ENCODE peak calls at places on chromosomes 4 and X, in ten cellular contexts. O, P, X, Q, Y, G, W, L, E and H are unnamed samples.

GRCh38 chrX:143988356-143988755 is 104.5 kb downstream of the UBE2NL start:
- DNase-seq in O (no peak), P (no peak), X (no peak), Q (no peak), Y (no peak), G (no peak), W (peak), L (no peak), E (no peak), H (no peak)

GRCh38 chrX:118569676-118570075 is 74.1 kb downstream of the DOCK11 start:
- DNase-seq in O (peak), P (no peak), X (no peak), Q (no peak), Y (no peak), G (no peak), W (no peak), L (no peak), E (no peak), H (no peak)

GRCh38 chrX:107025538-107025937 is 25.5 kb upstream of the MORC4 start:
- DNase-seq in O (peak), P (no peak), X (no peak), Q (no peak), Y (no peak), G (no peak), W (peak), L (peak), E (peak), H (no peak)

GRCh38 chr4:3257691-3258482 is 8.9 kb downstream of the MSANTD1 start:
- DNase-seq in O (no peak), P (no peak), X (no peak), Q (peak), Y (peak), G (no peak), W (peak), L (no peak), E (no peak), H (no peak)

GRCh38 chrX:139093201-139093600 is 381.7 kb upstream of the FGF13 start:
- DNase-seq in O (no peak), P (no peak), X (no peak), Q (no peak), Y (no peak), G (no peak), W (no peak), L (no peak), E (no peak), H (no peak)

GRCh38 chr4:113784497-113785254 is 23.1 kb upstream of the CAMK2D start:
- DNase-seq in O (peak), P (no peak), X (no peak), Q (no peak), Y (no peak), G (no peak), W (peak), L (peak), E (peak), H (no peak)

GRCh38 chr4:17326756-17327155 is 185.1 kb downstream of the QDPR start:
- DNase-seq in O (no peak), P (no peak), X (no peak), Q (no peak), Y (no peak), G (no peak), W (no peak), L (no peak), E (no peak), H (no peak)

GRCh38 chrX:72243472-72243871 is 4.6 kb upstream of the ERCC6L start:
- DNase-seq in O (peak), P (no peak), X (no peak), Q (no peak), Y (no peak), G (no peak), W (peak), L (no peak), E (no peak), H (no peak)

GRCh38 chrX:40145001-40145631 is 47.4 kb upstream of the BCOR start:
- DNase-seq in O (no peak), P (no peak), X (no peak), Q (no peak), Y (no peak), G (no peak), W (no peak), L (no peak), E (no peak), H (peak)

GRCh38 chr4:125801924-125802323 is 487.2 kb downstream of the FAT4 start:
- DNase-seq in O (no peak), P (no peak), X (no peak), Q (no peak), Y (no peak), G (no peak), W (no peak), L (no peak), E (no peak), H (no peak)

GRCh38 chrX:10055430-10055829 is 88.3 kb downstream of the CLDN34 start:
- DNase-seq in O (no peak), P (no peak), X (no peak), Q (no peak), Y (no peak), G (no peak), W (no peak), L (no peak), E (no peak), H (no peak)

GRCh38 chrX:9149831-9150230 is 115.9 kb upstream of the FAM9B start:
- DNase-seq in O (no peak), P (no peak), X (no peak), Q (no peak), Y (no peak), G (no peak), W (peak), L (no peak), E (no peak), H (no peak)

GRCh38 chr4:138567696-138568095 is 325.5 kb upstream of the SLC7A11 start:
- DNase-seq in O (no peak), P (no peak), X (no peak), Q (no peak), Y (no peak), G (no peak), W (peak), L (no peak), E (no peak), H (no peak)

GRCh38 chrX:153897899-153898298 is 6.6 kb upstream of the AVPR2 start:
- DNase-seq in O (no peak), P (no peak), X (no peak), Q (no peak), Y (no peak), G (no peak), W (no peak), L (no peak), E (no peak), H (no peak)

GRCh38 chrX:23726196-23726595 is 16.9 kb downstream of the ACOT9 start:
- DNase-seq in O (no peak), P (no peak), X (no peak), Q (no peak), Y (no peak), G (no peak), W (no peak), L (no peak), E (peak), H (no peak)

GRCh38 chr4:82437285-82438005 is 7.1 kb downstream of the ENOPH1 start:
- DNase-seq in O (peak), P (no peak), X (no peak), Q (no peak), Y (no peak), G (no peak), W (peak), L (no peak), E (no peak), H (no peak)

GRCh38 chrX:140572724-140573123 is 67.9 kb upstream of the SOX3 start:
- DNase-seq in O (peak), P (peak), X (no peak), Q (no peak), Y (no peak), G (no peak), W (peak), L (no peak), E (peak), H (no peak)

GRCh38 chr4:181971973-181972372 is 271.2 kb upstream of the TENM3 start:
- DNase-seq in O (peak), P (no peak), X (no peak), Q (no peak), Y (no peak), G (no peak), W (peak), L (no peak), E (no peak), H (peak)

GRCh38 chr4:139734875-139735380 is 69.3 kb downstream of the MGST2 start:
- DNase-seq in O (peak), P (peak), X (peak), Q (peak), Y (peak), G (peak), W (peak), L (no peak), E (peak), H (peak)

GRCh38 chr4:15144967-15145295 is 142.7 kb downstream of the CPEB2 start:
- DNase-seq in O (no peak), P (no peak), X (no peak), Q (no peak), Y (no peak), G (no peak), W (no peak), L (no peak), E (no peak), H (no peak)

GRCh38 chrX:16892504-16893362 is 22.6 kb upstream of the RBBP7 start:
- DNase-seq in O (peak), P (peak), X (peak), Q (peak), Y (peak), G (peak), W (peak), L (peak), E (peak), H (peak)

GRCh38 chr4:176014583-176015108 is 51.0 kb upstream of the WDR17 start:
- DNase-seq in O (no peak), P (no peak), X (no peak), Q (no peak), Y (no peak), G (no peak), W (no peak), L (no peak), E (no peak), H (no peak)

GRCh38 chr4:173334891-173335754 is 965 bp upstream of the HMGB2 start:
- DNase-seq in O (peak), P (peak), X (peak), Q (peak), Y (peak), G (no peak), W (peak), L (peak), E (peak), H (peak)

GRCh38 chrX:143580266-143580665 is 55.6 kb downstream of the SLITRK4 start:
- DNase-seq in O (peak), P (peak), X (no peak), Q (no peak), Y (no peak), G (no peak), W (peak), L (no peak), E (peak), H (no peak)

GRCh38 chr4:126361287-126361686 is 1046.5 kb downstream of the FAT4 start:
- DNase-seq in O (no peak), P (no peak), X (no peak), Q (no peak), Y (no peak), G (no peak), W (no peak), L (no peak), E (no peak), H (no peak)

GRCh38 chr4:30754021-30754420 is 33.9 kb downstream of the PCDH7 start:
- DNase-seq in O (no peak), P (no peak), X (no peak), Q (no peak), Y (no peak), G (no peak), W (peak), L (peak), E (no peak), H (no peak)

GRCh38 chr4:71338846-71339593 is at the start of gene SLC4A4:
- DNase-seq in O (peak), P (no peak), X (no peak), Q (no peak), Y (no peak), G (no peak), W (peak), L (no peak), E (peak), H (no peak)

GRCh38 chr4:76600447-76600846 is 165.4 kb downstream of the SHROOM3 start:
- DNase-seq in O (no peak), P (peak), X (no peak), Q (no peak), Y (no peak), G (no peak), W (peak), L (no peak), E (no peak), H (no peak)

GRCh38 chrX:151370906-151371305 is 26.1 kb upstream of the VMA21 start:
- DNase-seq in O (no peak), P (peak), X (no peak), Q (no peak), Y (no peak), G (no peak), W (peak), L (no peak), E (no peak), H (peak)

GRCh38 chr4:7367361-7367760 is 67.4 kb downstream of the PSAPL1 start:
- DNase-seq in O (no peak), P (no peak), X (no peak), Q (peak), Y (peak), G (no peak), W (no peak), L (no peak), E (no peak), H (no peak)

GRCh38 chr4:122810669-122811068 is 16.0 kb upstream of the FGF2 start:
- DNase-seq in O (no peak), P (no peak), X (no peak), Q (no peak), Y (no peak), G (no peak), W (no peak), L (no peak), E (no peak), H (no peak)

GRCh38 chr4:33940281-33940680 is 2304.0 kb downstream of the ARAP2 start:
- DNase-seq in O (peak), P (no peak), X (no peak), Q (no peak), Y (no peak), G (no peak), W (peak), L (no peak), E (no peak), H (no peak)

GRCh38 chr4:153649572-153649991 is 34.5 kb upstream of the TLR2 start:
- DNase-seq in O (no peak), P (no peak), X (no peak), Q (no peak), Y (no peak), G (no peak), W (peak), L (peak), E (peak), H (no peak)

DNA sequence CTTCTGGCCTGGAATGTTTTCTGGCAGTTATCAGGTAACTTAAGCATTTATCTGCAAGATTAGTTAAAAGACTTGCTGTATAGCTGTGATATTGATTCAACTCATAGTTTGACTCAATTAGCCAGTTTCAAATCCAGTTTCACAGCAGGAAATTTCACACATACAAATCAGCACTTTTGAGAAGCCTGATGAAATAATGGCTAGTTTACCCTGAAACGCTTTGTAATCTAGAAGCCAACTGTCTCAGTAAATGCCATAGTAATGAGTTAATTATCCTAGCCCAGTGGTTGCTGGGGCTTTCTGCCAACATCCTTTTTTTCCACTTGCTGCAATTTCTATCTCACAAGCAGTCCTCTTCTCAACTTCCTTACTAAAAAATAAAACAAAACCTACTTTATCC is 53.1 kb downstream of the ARHGEF38 start:
- DNase-seq in O (peak), P (no peak), X (no peak), Q (no peak), Y (no peak), G (no peak), W (peak), L (no peak), E (no peak), H (no peak)
- H3K4me3 ChIP-seq in O (no peak), P (no peak), X (no peak), Q (no peak), Y (no peak), G (no peak), W (no peak), L (no peak), E (no peak), H (no peak)

GRCh38 chrX:110267874-110268273 is 50.0 kb downstream of the AMMECR1 start:
- DNase-seq in O (no peak), P (no peak), X (no peak), Q (no peak), Y (no peak), G (no peak), W (no peak), L (no peak), E (no peak), H (no peak)
- H3K4me3 ChIP-seq in O (no peak), P (no peak), X (no peak), Q (no peak), Y (no peak), G (no peak), W (no peak), L (no peak), E (no peak), H (no peak)

DNA sequence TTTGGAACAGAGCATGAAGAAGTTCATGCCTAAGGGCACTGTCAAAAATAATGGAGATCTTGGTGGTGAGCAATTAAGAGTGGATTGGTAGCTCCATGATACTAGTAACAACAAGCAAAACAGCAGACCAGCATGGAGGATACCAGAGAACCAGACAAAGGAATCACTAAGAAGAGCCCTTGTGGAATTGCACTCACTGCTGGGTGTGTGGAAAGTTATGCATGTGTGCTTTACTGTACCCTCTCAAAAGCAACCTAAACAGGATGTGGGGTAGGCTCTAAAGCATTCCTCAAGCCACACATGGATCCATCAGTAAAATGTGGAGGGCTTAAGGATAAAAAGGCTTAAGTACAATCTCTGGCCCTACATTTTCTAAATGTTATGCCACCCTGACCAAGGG is 69.5 kb downstream of the AR start:
- DNase-seq in O (peak), P (no peak), X (no peak), Q (no peak), Y (no peak), G (no peak), W (peak), L (no peak), E (no peak), H (no peak)
- H3K4me3 ChIP-seq in O (no peak), P (no peak), X (no peak), Q (no peak), Y (no peak), G (no peak), W (no peak), L (no peak), E (no peak), H (no peak)

GRCh38 chr4:109560687-109561452 is 824 bp downstream of the MCUB start:
- DNase-seq in O (peak), P (peak), X (no peak), Q (peak), Y (peak), G (no peak), W (peak), L (no peak), E (peak), H (peak)
- H3K4me3 ChIP-seq in O (peak), P (peak), X (peak), Q (peak), Y (peak), G (peak), W (peak), L (peak), E (peak), H (peak)

GRCh38 chr4:13990596-13991589 is 363.4 kb upstream of the BOD1L1 start:
- DNase-seq in O (peak), P (peak), X (no peak), Q (no peak), Y (no peak), G (no peak), W (peak), L (no peak), E (no peak), H (no peak)
- H3K4me3 ChIP-seq in O (peak), P (no peak), X (no peak), Q (no peak), Y (no peak), G (no peak), W (no peak), L (no peak), E (no peak), H (no peak)

DNA sequence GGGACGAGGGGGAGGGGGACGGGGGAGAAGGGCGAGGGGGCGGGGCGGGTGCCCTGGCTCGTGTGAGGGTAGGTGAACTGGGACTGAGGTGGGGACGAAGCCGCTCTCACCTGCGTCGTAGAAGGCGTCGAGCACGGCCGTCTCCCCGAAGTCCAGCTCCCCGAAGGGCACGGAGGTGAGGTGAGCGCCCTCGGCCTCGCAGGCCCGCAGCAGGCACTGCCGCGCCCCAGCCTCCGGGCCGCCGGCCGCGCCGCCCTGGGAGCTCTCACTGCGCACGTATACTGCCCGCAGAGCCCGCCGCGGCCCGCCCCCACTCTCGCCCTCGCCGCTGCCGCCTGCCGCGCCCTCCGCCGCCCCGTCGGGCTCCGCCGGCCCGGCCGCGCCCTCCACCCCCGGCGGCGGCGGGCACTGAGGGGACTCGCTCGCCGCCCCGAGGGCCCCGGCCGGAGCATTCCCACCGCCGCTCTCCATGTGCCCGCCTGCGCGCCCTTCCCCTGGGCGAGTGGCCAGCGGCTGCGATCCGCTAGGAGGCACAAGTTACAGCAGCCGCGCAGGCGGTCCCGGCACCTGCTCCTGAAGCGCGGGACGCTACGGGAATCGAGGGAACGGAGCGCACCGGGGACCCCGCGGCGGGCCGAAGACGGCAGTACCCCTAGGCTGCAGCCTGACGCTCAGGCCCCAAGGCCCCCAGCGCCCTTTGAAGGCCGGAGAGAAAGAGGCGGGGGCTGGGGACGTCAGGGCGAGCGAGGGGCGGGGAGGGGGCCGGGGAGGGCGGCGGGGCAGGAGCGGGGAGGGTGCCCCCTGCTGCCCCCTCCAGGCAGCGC is at the start of gene MAP3K15:
- DNase-seq in O (peak), P (peak), X (peak), Q (no peak), Y (no peak), G (no peak), W (no peak), L (no peak), E (peak), H (peak)
- H3K4me3 ChIP-seq in O (peak), P (no peak), X (peak), Q (no peak), Y (peak), G (no peak), W (no peak), L (peak), E (peak), H (peak)

GRCh38 chr4:8871417-8872401 is at the start of gene HMX1:
- DNase-seq in O (no peak), P (no peak), X (no peak), Q (no peak), Y (no peak), G (no peak), W (no peak), L (no peak), E (no peak), H (peak)
- H3K4me3 ChIP-seq in O (peak), P (no peak), X (no peak), Q (no peak), Y (no peak), G (no peak), W (no peak), L (no peak), E (no peak), H (peak)